ENCODE peak calls at places on chromosome 18, in six cellular contexts. J is left lung, R is nephron progenitor cell, M is fibroblast of mammary gland, X is astrocyte of the spinal cord, G is HCT116. S is an unnamed sample.

GRCh38 chr18:29147944-29148343 is 971.0 kb upstream of the CDH2 start:
- DNase-seq in X (peak), M (peak), J (no peak), G (no peak), R (no peak), S (no peak)

GRCh38 chr18:71250191-71250590 is 961.3 kb downstream of the SOCS6 start:
- DNase-seq in R (no peak), G (no peak), M (no peak), J (no peak), X (no peak), S (no peak)

GRCh38 chr18:50523165-50523564 is 36.7 kb upstream of the MAPK4 start:
- DNase-seq in X (no peak), M (no peak), J (no peak), G (no peak), R (no peak), S (no peak)

GRCh38 chr18:8960740-8961657 is 141.5 kb upstream of the NDUFV2 start:
- DNase-seq in X (peak), G (no peak), M (peak), R (no peak), J (no peak), S (no peak)

GRCh38 chr18:63788447-63789096 is 13.4 kb downstream of the SERPINB7 start:
- DNase-seq in J (no peak), R (no peak), G (peak), M (peak), X (peak), S (no peak)

GRCh38 chr18:62486290-62486964 is 36.4 kb upstream of the ZCCHC2 start:
- DNase-seq in G (peak), J (no peak), M (peak), X (peak), R (no peak), S (no peak)

GRCh38 chr18:77088977-77089795 is 43.4 kb downstream of the MBP start:
- DNase-seq in M (no peak), R (no peak), J (no peak), X (no peak), G (peak), S (no peak)

GRCh38 chr18:1846640-1847039 is 724.7 kb downstream of the METTL4 start:
- DNase-seq in X (peak), R (no peak), G (no peak), M (no peak), J (no peak), S (no peak)

GRCh38 chr18:9066817-9067306 is 35.6 kb upstream of the NDUFV2 start:
- DNase-seq in R (no peak), M (no peak), X (no peak), G (no peak), J (no peak), S (no peak)

GRCh38 chr18:26875040-26875654 is 9.6 kb upstream of the AQP4 start:
- DNase-seq in G (no peak), R (no peak), X (no peak), J (no peak), M (no peak), S (no peak)

GRCh38 chr18:9775172-9775571 is 67.1 kb downstream of the RAB31 start:
- DNase-seq in G (no peak), M (no peak), R (no peak), X (no peak), J (no peak), S (no peak)

GRCh38 chr18:50079571-50080295 is 115.2 kb downstream of the MYO5B start:
- DNase-seq in J (peak), R (no peak), G (no peak), M (no peak), X (no peak), S (peak)

GRCh38 chr18:26547302-26548143 is 830 bp downstream of the KCTD1 start:
- DNase-seq in J (peak), R (peak), M (peak), X (peak), G (no peak), S (peak)

GRCh38 chr18:59041819-59042476 is 97.7 kb upstream of the SEC11C start:
- DNase-seq in J (no peak), G (no peak), M (no peak), X (no peak), R (no peak), S (peak)

GRCh38 chr18:51936115-51936514 is 403.9 kb upstream of the DCC start:
- DNase-seq in X (no peak), G (no peak), M (no peak), J (no peak), R (no peak), S (no peak)
- TF ChIP-seq CTCF in X (no peak), G (no peak), M (no peak), J (no peak), R (no peak), S (no peak)

GRCh38 chr18:57583297-57583835 is 3.1 kb downstream of the FECH start:
- DNase-seq in R (no peak), J (no peak), M (no peak), X (no peak), G (no peak), S (no peak)

GRCh38 chr18:57581301-57581934 is 5.1 kb downstream of the FECH start:
- DNase-seq in J (no peak), M (no peak), G (no peak), R (no peak), X (no peak), S (no peak)

GRCh38 chr18:57576316-57576715 is 10.2 kb downstream of the FECH start:
- DNase-seq in X (no peak), J (no peak), R (no peak), G (no peak), M (no peak), S (no peak)

GRCh38 chr18:57575542-57575941 is 11.0 kb downstream of the FECH start:
- DNase-seq in X (no peak), G (no peak), R (no peak), J (no peak), M (no peak), S (no peak)

DNA sequence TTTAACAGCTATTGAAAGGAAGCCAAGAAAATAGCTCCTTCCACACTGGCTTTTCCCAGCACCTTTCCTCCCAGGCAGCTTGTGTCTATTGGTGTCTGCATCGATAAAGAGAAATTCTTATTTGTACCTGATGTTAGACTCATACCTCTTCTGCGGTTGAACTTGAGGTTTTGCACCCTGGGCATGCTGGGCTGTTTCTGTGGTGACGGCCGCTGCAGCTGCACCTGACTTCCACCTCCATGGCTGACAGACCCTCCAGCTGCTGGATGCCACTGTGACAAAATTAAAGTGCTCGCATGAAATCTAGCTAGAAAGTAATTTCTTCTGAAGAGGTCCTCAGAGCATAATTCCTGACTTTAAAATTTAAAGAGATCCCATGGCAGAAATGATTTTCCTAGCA is 6.6 kb downstream of the FECH start:
- DNase-seq in X (no peak), M (no peak), R (no peak), J (no peak), G (no peak), S (no peak)
- TF ChIP-seq CTCF in X (no peak), M (no peak), R (no peak), J (no peak), G (no peak), S (no peak)

GRCh38 chr18:56235061-56235772 is 403.2 kb downstream of the TXNL1 start:
- DNase-seq in X (peak), G (no peak), J (no peak), M (no peak), R (no peak), S (no peak)
- TF ChIP-seq CTCF in X (no peak), G (no peak), J (no peak), M (no peak), R (no peak), S (no peak)

DNA sequence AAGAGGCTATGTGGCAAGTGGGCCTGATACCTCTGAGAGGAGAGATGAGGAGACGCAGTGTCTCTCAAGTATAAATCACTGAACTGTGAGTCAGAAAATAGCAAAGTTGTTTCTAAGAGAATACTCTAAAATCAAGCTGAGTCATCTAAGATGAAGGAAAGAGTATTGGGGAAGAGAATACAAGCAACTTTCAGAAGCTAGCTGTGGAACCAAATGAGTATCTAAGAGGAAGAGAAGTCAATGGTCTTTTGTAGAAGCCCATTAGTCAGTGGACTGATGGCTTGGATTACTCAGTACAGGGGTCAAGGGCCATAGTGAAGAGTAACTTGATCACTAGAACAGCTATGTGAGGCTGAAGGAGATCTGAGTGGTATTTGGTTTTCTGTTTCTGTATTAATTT is 2.7 kb upstream of the DCC start:
- DNase-seq in M (peak), R (no peak), J (no peak), X (peak), G (no peak), S (no peak)
- TF ChIP-seq CTCF in M (no peak), R (no peak), J (no peak), X (no peak), G (no peak), S (no peak)

DNA sequence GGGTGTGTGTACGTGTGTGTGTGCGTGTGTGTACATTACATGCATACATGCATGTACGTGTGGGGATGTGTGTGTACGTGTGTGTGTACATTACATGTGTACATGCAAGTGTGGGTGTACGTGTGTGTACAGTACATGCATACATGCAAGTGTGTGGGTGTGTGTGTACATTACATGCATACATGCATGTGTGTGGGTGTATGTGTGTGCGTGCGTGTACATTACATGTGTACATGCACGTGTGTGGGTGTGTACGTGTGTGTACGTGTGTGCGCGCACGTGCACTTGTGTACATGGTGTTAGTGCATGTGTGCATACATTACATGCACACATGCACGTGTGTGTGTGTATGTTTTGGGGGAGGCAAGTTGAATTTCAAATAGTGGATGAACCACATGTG is 300.6 kb downstream of the CELF4 start:
- DNase-seq in G (no peak), X (no peak), R (no peak), M (no peak), J (peak), S (no peak)
- TF ChIP-seq CTCF in G (no peak), X (no peak), R (no peak), M (no peak), J (no peak), S (no peak)

GRCh38 chr18:37484893-37485834 is 80.4 kb downstream of the CELF4 start:
- DNase-seq in J (no peak), R (peak), G (peak), X (no peak), M (peak), S (no peak)
- TF ChIP-seq CTCF in J (no peak), R (peak), G (no peak), X (no peak), M (no peak), S (no peak)

GRCh38 chr18:3481696-3482210 is 31.8 kb downstream of the TGIF1 start:
- DNase-seq in G (peak), J (no peak), R (no peak), M (peak), X (no peak), S (no peak)
- TF ChIP-seq CTCF in G (no peak), J (no peak), R (peak), M (peak), X (peak), S (no peak)